ENCODE peak calls at places on chromosome 22, in eight cellular contexts. G, Z, H, T, C, M, J and O are unnamed samples.

GRCh38 chr22:26479043-26479791 is 4.4 kb downstream of the HPS4 start:
- DNase-seq in C (no peak), H (no peak), T (no peak), Z (no peak), J (peak), M (no peak), G (no peak), O (peak)

GRCh38 chr22:50247748-50248147 is 2.9 kb upstream of the TUBGCP6 start:
- DNase-seq in M (no peak), H (peak), G (peak), Z (no peak), T (peak), J (no peak), C (no peak), O (no peak)

GRCh38 chr22:25637032-25637431 is 72.6 kb downstream of the GRK3 start:
- DNase-seq in C (no peak), H (no peak), T (no peak), M (no peak), G (no peak), J (no peak), Z (no peak), O (no peak)

GRCh38 chr22:39643311-39644083 is 72.9 kb downstream of the CACNA1I start:
- DNase-seq in H (no peak), Z (no peak), C (no peak), M (no peak), T (no peak), G (no peak), J (no peak), O (no peak)

GRCh38 chr22:23700706-23701105 is 9.9 kb downstream of the RGL4 start:
- DNase-seq in C (no peak), G (no peak), H (no peak), Z (no peak), J (peak), T (no peak), M (no peak), O (no peak)

GRCh38 chr22:30079952-30080533 is at the start of gene HORMAD2:
- DNase-seq in M (no peak), J (no peak), C (peak), Z (no peak), T (peak), G (no peak), H (no peak), O (no peak)

GRCh38 chr22:46915978-46916730 is 153.7 kb downstream of the TBC1D22A start:
- DNase-seq in G (no peak), J (no peak), H (no peak), Z (no peak), C (no peak), M (no peak), T (no peak), O (no peak)

GRCh38 chr22:38860291-38861169 is 11.5 kb downstream of the CBX6 start:
- DNase-seq in G (no peak), J (peak), H (no peak), M (no peak), T (no peak), Z (no peak), C (no peak), O (no peak)

GRCh38 chr22:32378703-32379272 is 21.1 kb downstream of the RFPL3 start:
- DNase-seq in G (peak), T (peak), C (no peak), Z (no peak), J (peak), M (peak), H (peak), O (peak)

GRCh38 chr22:48277868-48278581 is 1515.6 kb downstream of the TBC1D22A start:
- DNase-seq in M (no peak), H (no peak), C (no peak), G (no peak), Z (no peak), T (no peak), J (no peak), O (peak)

GRCh38 chr22:37498289-37498909 is 12.2 kb upstream of the MFNG start:
- DNase-seq in C (peak), T (peak), G (no peak), J (peak), H (peak), Z (peak), M (peak), O (peak)
- TF ChIP-seq MAX in C (peak), T (no peak), G (no peak), J (peak), H (peak), Z (no peak), M (no peak), O (no peak)

GRCh38 chr22:45846952-45847351 is 130.0 kb downstream of the WNT7B start:
- DNase-seq in J (no peak), M (no peak), G (no peak), C (no peak), Z (no peak), T (no peak), H (no peak), O (no peak)

GRCh38 chr22:45843030-45843429 is 133.9 kb downstream of the WNT7B start:
- DNase-seq in H (no peak), C (no peak), Z (no peak), G (no peak), M (no peak), J (no peak), T (no peak), O (peak)

GRCh38 chr22:45844009-45844408 is 133.0 kb downstream of the WNT7B start:
- DNase-seq in T (no peak), C (no peak), M (no peak), Z (no peak), H (no peak), J (no peak), G (no peak), O (no peak)

GRCh38 chr22:45842141-45842831 is 134.7 kb downstream of the WNT7B start:
- DNase-seq in C (no peak), H (no peak), T (no peak), M (no peak), J (no peak), Z (no peak), G (no peak), O (peak)

GRCh38 chr22:45844949-45845613 is 131.9 kb downstream of the WNT7B start:
- DNase-seq in C (no peak), G (no peak), J (no peak), M (no peak), T (no peak), Z (no peak), H (no peak), O (no peak)
- H3K4me3 ChIP-seq in C (peak), G (no peak), J (no peak), M (no peak), T (no peak), Z (no peak), H (no peak), O (no peak)

DNA sequence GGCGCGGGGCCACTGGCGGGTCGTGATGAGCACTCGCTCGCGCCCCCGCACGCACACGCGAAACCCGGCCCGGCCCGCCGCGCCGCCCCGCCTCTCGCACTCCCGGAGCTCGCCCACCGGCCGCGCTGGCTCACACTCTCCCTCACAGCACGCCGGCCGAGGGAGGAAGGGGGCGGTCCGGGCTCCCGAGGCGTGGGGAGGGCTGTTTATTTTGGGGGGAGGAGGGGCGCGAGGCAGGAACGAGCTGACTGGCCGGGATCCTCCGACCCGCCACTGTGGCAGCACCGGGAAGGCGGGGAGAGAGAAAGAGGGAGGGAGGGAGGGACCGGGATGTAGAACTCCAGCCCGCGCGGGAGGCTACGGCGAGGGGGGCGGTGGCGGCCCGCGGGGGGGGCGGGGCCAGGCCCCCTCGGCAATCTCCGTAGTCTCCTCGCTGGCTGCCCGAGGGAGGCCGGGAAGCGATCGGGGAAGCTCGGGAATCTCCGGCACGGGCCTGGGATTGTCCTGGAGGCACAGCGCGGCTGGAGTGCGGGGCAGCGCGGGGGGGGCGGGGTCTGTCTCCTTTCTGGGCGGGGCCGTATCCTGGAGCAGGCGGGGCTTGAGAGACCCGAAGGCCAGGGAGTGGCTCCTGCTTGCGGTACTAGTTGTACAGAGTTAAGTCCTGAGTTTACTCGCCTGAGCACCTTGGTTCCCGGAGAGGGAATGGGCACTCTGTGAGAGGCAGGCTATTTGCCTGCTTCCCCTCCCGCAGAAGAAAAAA is at the start of gene RBFOX2:
- DNase-seq in C (peak), H (peak), J (peak), M (peak), T (peak), Z (no peak), G (peak), O (peak)
- TF ChIP-seq POLR2A in C (no peak), H (peak), J (peak), M (peak), T (peak), Z (no peak), G (peak), O (peak)

DNA sequence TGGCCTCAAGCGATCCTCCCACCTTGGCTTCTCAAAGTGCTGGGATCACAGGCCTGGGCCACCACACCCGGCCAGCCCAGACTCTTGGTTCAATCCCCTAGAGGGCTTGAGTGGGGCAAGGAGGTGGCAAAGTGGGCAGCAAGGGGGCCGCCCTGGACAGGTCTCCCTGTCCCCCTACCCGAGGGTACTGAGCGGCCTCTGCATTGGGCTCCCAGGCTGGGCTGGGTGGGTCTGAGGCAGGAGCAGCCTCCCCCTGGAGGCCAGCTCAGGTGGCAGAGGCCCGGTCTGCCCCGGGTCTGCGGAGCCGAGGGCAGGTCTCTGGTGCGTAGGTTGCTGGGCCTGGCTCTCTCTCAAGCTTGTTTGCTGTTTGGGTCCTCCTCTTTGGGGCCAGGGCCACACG is 22.4 kb upstream of the CCDC188 start:
- DNase-seq in Z (no peak), M (no peak), G (no peak), T (no peak), J (no peak), H (no peak), C (no peak), O (no peak)
- TF ChIP-seq MAX in Z (no peak), M (no peak), G (no peak), T (no peak), J (no peak), H (no peak), C (no peak), O (no peak)

GRCh38 chr22:17093081-17093480 is 8.3 kb downstream of the IL17RA start:
- DNase-seq in H (no peak), C (no peak), M (no peak), Z (no peak), T (no peak), G (no peak), J (no peak), O (no peak)

GRCh38 chr22:17096095-17096494 is 11.3 kb downstream of the IL17RA start:
- DNase-seq in Z (no peak), M (no peak), T (no peak), G (no peak), J (no peak), C (no peak), H (no peak), O (no peak)

GRCh38 chr22:17097701-17098100 is 12.9 kb downstream of the IL17RA start:
- DNase-seq in C (no peak), Z (no peak), T (no peak), H (no peak), G (no peak), J (no peak), M (no peak), O (no peak)

GRCh38 chr22:17097062-17097461 is 12.3 kb downstream of the IL17RA start:
- DNase-seq in Z (no peak), G (no peak), J (no peak), M (no peak), C (no peak), T (no peak), H (no peak), O (peak)

DNA sequence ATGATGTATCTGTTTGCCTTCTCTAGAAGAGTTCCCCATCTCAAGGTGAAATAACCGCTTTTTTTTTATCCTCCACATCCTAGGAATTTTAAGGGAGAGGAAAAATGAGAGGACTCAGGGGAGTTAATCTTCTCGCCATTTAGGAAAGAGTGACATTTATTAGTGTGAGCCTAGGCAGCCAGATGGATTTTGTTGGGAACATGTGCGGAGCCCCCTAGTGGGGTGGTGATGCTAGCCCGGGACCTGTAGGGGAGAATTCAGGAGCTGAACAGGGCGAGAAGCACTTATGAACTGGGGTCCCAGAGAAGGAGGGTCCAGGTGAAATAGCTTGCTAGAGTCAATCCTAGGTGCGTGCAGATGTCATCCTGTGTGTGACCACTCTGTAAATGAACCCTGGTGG is 10.7 kb downstream of the IL17RA start:
- DNase-seq in C (no peak), M (peak), Z (no peak), T (no peak), H (no peak), J (no peak), G (no peak), O (peak)
- H3K4me3 ChIP-seq in C (no peak), M (no peak), Z (no peak), T (no peak), H (no peak), J (no peak), G (no peak), O (no peak)

DNA sequence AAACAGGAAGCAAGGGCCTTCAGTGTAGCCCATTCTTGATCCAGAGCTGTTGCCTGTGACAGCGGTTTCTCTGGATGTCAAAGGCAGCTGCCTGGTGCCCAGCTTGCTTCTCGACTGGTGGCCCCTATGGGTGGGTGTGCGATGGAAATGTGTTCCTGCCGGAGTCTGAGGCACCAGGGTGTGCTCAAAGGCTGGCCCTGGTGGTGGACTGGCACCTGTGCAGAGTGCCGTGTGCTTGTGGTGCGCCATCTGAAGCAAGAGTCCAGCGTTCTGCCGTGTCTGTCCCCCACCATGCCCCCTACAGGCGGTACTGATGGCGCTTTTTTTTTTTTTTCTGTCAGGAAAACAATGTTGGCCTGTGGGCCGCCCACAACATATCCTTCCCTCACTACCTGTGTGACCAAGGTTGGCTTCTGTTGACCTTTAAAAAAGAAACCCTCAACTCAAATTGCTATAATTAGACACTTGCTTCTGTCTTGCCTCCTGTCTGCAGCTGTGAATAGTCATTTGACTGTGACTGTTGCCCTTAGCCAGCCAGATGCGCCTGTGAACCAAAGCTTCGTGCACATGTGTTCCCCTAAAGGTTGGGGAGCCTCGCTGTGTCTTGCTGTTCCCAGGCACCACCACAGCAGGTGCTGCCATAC is 4.7 kb upstream of the RANBP1 start:
- DNase-seq in J (peak), T (peak), Z (no peak), H (peak), M (peak), G (peak), C (no peak), O (peak)
- TF ChIP-seq POLR2A in J (no peak), T (no peak), Z (peak), H (no peak), M (peak), G (no peak), C (no peak), O (no peak)